ENCODE peak calls at places on chromosomes 4 and X, in nine cellular contexts. C is upper lobe of right lung; I is CD4-positive, alpha-beta memory T cell; W is transverse colon; F is GM12878; B is tibial nerve; N is heart left ventricle; E is mammary epithelial cell; Q is K562. P is an unnamed sample.

GRCh38 chrX:100695302-100695701 is 36.6 kb downstream of the SYTL4 start:
- DNase-seq in F (no peak), I (no peak), C (no peak), W (no peak), B (no peak), Q (no peak), E (peak; percentile 20), N (no peak), P (peak; percentile 27)

GRCh38 chr4:132346016-132346415 is 803.1 kb upstream of the PCDH10 start:
- DNase-seq in B (no peak), W (no peak), F (no peak), C (no peak), E (no peak), N (no peak), I (no peak), Q (no peak), P (no peak)

GRCh38 chr4:153488719-153489384 is 22.7 kb downstream of the TMEM131L start:
- DNase-seq in W (no peak), B (no peak), C (peak; percentile 72), I (no peak), N (peak; percentile 75), F (peak; percentile 87), E (peak; percentile 72), Q (no peak), P (no peak)

GRCh38 chr4:8039290-8039689 is 99.6 kb upstream of the AFAP1 start:
- DNase-seq in W (peak; percentile 38), N (no peak), F (no peak), Q (no peak), E (no peak), B (no peak), C (no peak), I (no peak), P (peak; percentile 68)

GRCh38 chr4:92969650-92970370 is 666.0 kb downstream of the GRID2 start:
- DNase-seq in E (peak; percentile 80), C (no peak), B (no peak), I (no peak), Q (no peak), W (no peak), F (no peak), N (no peak), P (no peak)

GRCh38 chr4:4608214-4608537 is 66.3 kb upstream of the STX18 start:
- DNase-seq in W (no peak), E (no peak), B (no peak), I (no peak), N (no peak), F (no peak), Q (no peak), C (no peak), P (no peak)

GRCh38 chr4:135718019-135718418 is 1516.4 kb upstream of the PABPC4L start:
- DNase-seq in E (no peak), Q (no peak), I (no peak), W (no peak), N (no peak), F (no peak), C (no peak), B (no peak), P (peak; percentile 19)

GRCh38 chrX:85619962-85620361 is 240.5 kb upstream of the POF1B start:
- DNase-seq in Q (no peak), F (no peak), E (no peak), B (no peak), I (no peak), C (no peak), N (no peak), W (no peak), P (no peak)

GRCh38 chr4:834368-835147 is 8.6 kb upstream of the CPLX1 start:
- DNase-seq in B (no peak), N (peak; percentile 54), F (no peak), I (no peak), C (peak; percentile 57), E (no peak), Q (no peak), W (no peak), P (no peak)

GRCh38 chr4:153639556-153640475 is 44.3 kb upstream of the TLR2 start:
- DNase-seq in E (no peak), C (no peak), F (no peak), Q (no peak), N (no peak), I (no peak), B (no peak), W (no peak), P (no peak)

GRCh38 chr4:46586566-46586965 is 196.6 kb upstream of the GABRA2 start:
- DNase-seq in E (no peak), B (no peak), N (no peak), C (no peak), Q (no peak), I (no peak), W (no peak), F (no peak), P (no peak)

GRCh38 chr4:5500165-5500564 is 208.2 kb downstream of the EVC2 start:
- DNase-seq in B (no peak), C (no peak), E (peak; percentile 31), I (no peak), F (no peak), Q (no peak), N (no peak), W (no peak), P (no peak)

GRCh38 chr4:77849278-77849965 is 13.2 kb upstream of the MRPL1 start:
- DNase-seq in E (no peak), B (no peak), F (no peak), Q (no peak), N (no peak), C (no peak), I (no peak), W (no peak), P (no peak)

GRCh38 chr4:26410385-26411293 is 79.6 kb downstream of the CCKAR start:
- DNase-seq in C (no peak), W (no peak), E (peak; percentile 42), N (no peak), Q (peak; percentile 67), F (peak; percentile 44), I (peak; percentile 56), B (no peak), P (peak; percentile 75)

GRCh38 chrX:45771114-45771513 is 570.4 kb upstream of the DIPK2B start:
- DNase-seq in B (no peak), Q (peak; percentile 15), N (no peak), I (no peak), E (peak; percentile 93), W (peak; percentile 72), C (no peak), F (no peak), P (no peak)
- H3K4me1 ChIP-seq in B (peaks cover 22% of the 10 kb centered on the region), Q (no peaks in the 10 kb centered on the region), N (peaks cover 11% of the 10 kb centered on the region), I (peaks cover 59% of the 10 kb centered on the region), E (peaks cover 46% of the 10 kb centered on the region), W (peaks cover 20% of the 10 kb centered on the region), C (no peaks in the 10 kb centered on the region), F (peaks cover 4% of the 10 kb centered on the region), P (peaks cover 45% of the 10 kb centered on the region)

GRCh38 chr4:2426069-2426397 is 7.3 kb downstream of the CFAP99 start:
- DNase-seq in C (peak; percentile 57), B (no peak), I (no peak), Q (no peak), N (peak; percentile 63), E (no peak), F (no peak), W (no peak), P (no peak)

GRCh38 chr4:2424581-2424980 is 5.8 kb downstream of the CFAP99 start:
- DNase-seq in N (peak; percentile 35), I (no peak), Q (no peak), E (no peak), W (no peak), B (no peak), F (no peak), C (peak; percentile 53), P (no peak)

GRCh38 chr4:2425386-2426068 is 6.8 kb downstream of the CFAP99 start:
- DNase-seq in B (no peak), F (no peak), Q (no peak), C (no peak), N (peak; percentile 57), I (no peak), W (no peak), E (no peak), P (no peak)

GRCh38 chr4:2423066-2423465 is 4.3 kb downstream of the CFAP99 start:
- DNase-seq in B (no peak), W (no peak), C (no peak), F (no peak), Q (no peak), N (no peak), I (no peak), E (no peak), P (no peak)

GRCh38 chr4:2423695-2424094 is 4.9 kb downstream of the CFAP99 start:
- DNase-seq in N (peak; percentile 21), B (no peak), F (no peak), I (no peak), C (no peak), W (no peak), Q (no peak), E (no peak), P (no peak)
- H3K36me3 ChIP-seq in N (no peaks in the 10 kb centered on the region), B (no peaks in the 10 kb centered on the region), F (no peaks in the 10 kb centered on the region), I (no peaks in the 10 kb centered on the region), C (no peaks in the 10 kb centered on the region), W (no peaks in the 10 kb centered on the region), Q (no peaks in the 10 kb centered on the region), E (no peaks in the 10 kb centered on the region), P (no peaks in the 10 kb centered on the region)

GRCh38 chr4:63790377-63790776 is 618.9 kb downstream of the TECRL start:
- DNase-seq in I (no peak), C (no peak), W (no peak), F (no peak), B (no peak), Q (no peak), E (no peak), N (no peak), P (no peak)
- H3K4me3 ChIP-seq in I (no peak overlapping the region), C (no peak overlapping the region), W (no peak overlapping the region), F (no peak overlapping the region), B (no peak overlapping the region), Q (no peak overlapping the region), E (no peak overlapping the region), N (no peak overlapping the region), P (no peak overlapping the region)

GRCh38 chr4:41379230-41379629 is 122.5 kb downstream of the UCHL1 start:
- DNase-seq in W (no peak), E (no peak), Q (no peak), B (no peak), I (no peak), C (no peak), N (no peak), F (no peak), P (no peak)

GRCh38 chr4:41381384-41381783 is 124.7 kb downstream of the UCHL1 start:
- DNase-seq in N (no peak), I (no peak), Q (no peak), B (no peak), F (no peak), E (no peak), C (no peak), W (no peak), P (no peak)

GRCh38 chr4:41377196-41377595 is 120.5 kb downstream of the UCHL1 start:
- DNase-seq in Q (no peak), C (no peak), F (no peak), E (no peak), N (no peak), W (no peak), B (no peak), I (no peak), P (no peak)

GRCh38 chr4:41384992-41385391 is 128.3 kb downstream of the UCHL1 start:
- DNase-seq in F (no peak), W (peak; percentile 77), B (peak; percentile 50), C (peak; percentile 83), N (peak; percentile 86), I (no peak), E (no peak), Q (peak; percentile 40), P (no peak)

DNA sequence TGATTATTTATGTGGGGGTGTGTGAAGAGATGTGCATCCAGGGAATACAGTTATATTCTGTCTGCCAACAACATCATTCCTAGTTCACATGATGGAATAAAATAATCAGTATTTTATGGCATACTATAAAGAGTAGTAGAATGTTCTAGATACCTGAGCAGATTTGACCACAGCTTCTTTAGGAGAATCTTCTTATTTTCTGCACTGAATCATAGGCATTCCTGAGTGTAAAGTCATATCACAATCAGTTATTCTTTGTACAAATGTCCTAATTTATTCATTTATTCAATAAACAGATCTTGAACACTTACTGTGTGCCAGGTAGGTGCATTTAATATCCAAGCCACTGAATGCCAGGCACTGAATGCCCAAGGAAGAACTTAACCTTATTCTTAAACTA is 124.0 kb downstream of the UCHL1 start:
- DNase-seq in F (no peak), Q (no peak), C (no peak), B (no peak), E (no peak), W (no peak), N (no peak), I (no peak), P (no peak)
- H3K4me1 ChIP-seq in F (no peaks in the 10 kb centered on the region), Q (no peaks in the 10 kb centered on the region), C (peaks cover 30% of the 10 kb centered on the region), B (peaks cover 36% of the 10 kb centered on the region), E (no peaks in the 10 kb centered on the region), W (peaks cover 6% of the 10 kb centered on the region), N (peaks cover 72% of the 10 kb centered on the region), I (no peaks in the 10 kb centered on the region), P (peaks cover 8% of the 10 kb centered on the region)